ENCODE peak calls at places on chromosomes 16 and 17, in four cellular contexts. H is transverse colon, R is suprapubic skin, X is breast epithelium. Q is an unnamed sample.

GRCh38 chr16:58638148-58639036 is 8.8 kb upstream of the CNOT1 start:
- DNase-seq in X (no peak), H (peak), R (peak), Q (no peak)

GRCh38 chr16:66970775-66971725 is 10.0 kb downstream of the CES3 start:
- DNase-seq in X (no peak), R (no peak), H (no peak), Q (no peak)

GRCh38 chr16:11138769-11139623 is 117.0 kb downstream of the SOCS1 start:
- DNase-seq in R (no peak), X (no peak), H (no peak), Q (no peak)

GRCh38 chr17:35809855-35810461 is 674 bp downstream of the TAF15 start:
- DNase-seq in H (no peak), X (no peak), R (no peak), Q (no peak)

GRCh38 chr17:37818689-37819088 is 73.8 kb upstream of the HNF1B start:
- DNase-seq in X (no peak), H (peak), R (no peak), Q (no peak)

GRCh38 chr16:88686062-88686438 is 257 bp downstream of the SNAI3 start:
- DNase-seq in H (peak), R (no peak), X (no peak), Q (no peak)

GRCh38 chr17:64739316-64740058 is 77.4 kb upstream of the SMURF2 start:
- DNase-seq in R (peak), X (no peak), H (no peak), Q (no peak)

GRCh38 chr16:70157477-70158260 is 15.9 kb upstream of the CLEC18C start:
- DNase-seq in R (no peak), H (no peak), X (no peak), Q (no peak)

GRCh38 chr17:72635034-72635654 is 457.3 kb downstream of the SLC39A11 start:
- DNase-seq in X (no peak), H (peak), R (no peak), Q (no peak)

GRCh38 chr16:71933017-71933416 is 37.7 kb downstream of the IST1 start:
- DNase-seq in X (no peak), H (no peak), R (no peak), Q (no peak)

GRCh38 chr17:28381141-28381825 is 9.8 kb downstream of the SARM1 start:
- DNase-seq in H (peak), R (peak), X (no peak), Q (no peak)

GRCh38 chr16:26263406-26263805 is 571.6 kb downstream of the HS3ST4 start:
- DNase-seq in R (no peak), H (no peak), X (no peak), Q (no peak)

GRCh38 chr17:3004925-3005324 is 58.5 kb downstream of the OR1D5 start:
- DNase-seq in R (no peak), H (no peak), X (no peak), Q (no peak)

DNA sequence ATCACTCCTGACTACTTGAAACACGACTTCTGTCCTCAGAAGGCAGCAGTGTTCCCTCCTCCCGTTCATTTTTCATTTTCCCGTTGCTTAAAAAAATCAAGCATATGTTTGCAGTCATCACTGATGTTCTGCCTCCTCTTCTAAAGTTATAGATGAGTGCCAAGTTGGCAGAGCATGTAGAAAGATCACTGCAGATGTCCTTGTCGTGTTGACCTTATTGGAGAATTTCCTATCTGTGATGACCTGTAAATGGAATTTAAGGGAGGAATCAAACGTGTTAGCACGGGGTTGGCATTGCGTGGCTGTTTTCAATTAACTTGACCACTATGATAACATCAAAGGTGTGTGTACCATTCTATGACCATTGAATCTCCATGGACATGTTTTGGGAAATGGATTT is 396.7 kb downstream of the WWOX start:
- DNase-seq in X (no peak), R (no peak), H (no peak), Q (no peak)
- TF ChIP-seq POLR2AphosphoS5 in X (no peak), R (no peak), H (no peak), Q (no peak)

GRCh38 chr16:81096715-81097208 is 567 bp upstream of the GCSH start:
- DNase-seq in R (no peak), H (no peak), X (no peak), Q (no peak)

GRCh38 chr16:81097230-81097629 is 1.0 kb upstream of the GCSH start:
- DNase-seq in R (no peak), X (no peak), H (no peak), Q (no peak)

GRCh38 chr16:81094771-81095251 is 1.4 kb downstream of the GCSH start:
- DNase-seq in R (peak), X (no peak), H (no peak), Q (no peak)

GRCh38 chr16:81095653-81095952 is 592 bp downstream of the GCSH start:
- DNase-seq in H (no peak), X (no peak), R (no peak), Q (no peak)

GRCh38 chr16:81095953-81096714 is at the start of gene GCSH:
- DNase-seq in H (peak), X (peak), R (peak), Q (peak)
- TF ChIP-seq POLR2AphosphoS5 in H (no peak), X (no peak), R (no peak), Q (no peak)

GRCh38 chr16:65312795-65313194 is 190.9 kb upstream of the CDH11 start:
- DNase-seq in H (no peak), R (no peak), X (no peak), Q (no peak)
- TF ChIP-seq POLR2AphosphoS5 in H (no peak), R (no peak), X (no peak), Q (no peak)

GRCh38 chr17:79835470-79835899 is 3.8 kb downstream of the CBX4 start:
- DNase-seq in R (no peak), H (no peak), X (no peak), Q (no peak)

GRCh38 chr17:79835953-79836951 is 3.0 kb downstream of the CBX4 start:
- DNase-seq in R (peak), H (peak), X (peak), Q (no peak)

GRCh38 chr17:79838541-79839274 is 532 bp downstream of the CBX4 start:
- DNase-seq in H (peak), X (no peak), R (no peak), Q (no peak)

GRCh38 chr17:79837888-79838540 is 1.2 kb downstream of the CBX4 start:
- DNase-seq in H (peak), X (no peak), R (no peak), Q (no peak)

GRCh38 chr17:79836952-79837887 is 2.0 kb downstream of the CBX4 start:
- DNase-seq in X (peak), H (peak), R (peak), Q (peak)
- TF ChIP-seq POLR2AphosphoS5 in X (peak), H (peak), R (no peak), Q (peak)

DNA sequence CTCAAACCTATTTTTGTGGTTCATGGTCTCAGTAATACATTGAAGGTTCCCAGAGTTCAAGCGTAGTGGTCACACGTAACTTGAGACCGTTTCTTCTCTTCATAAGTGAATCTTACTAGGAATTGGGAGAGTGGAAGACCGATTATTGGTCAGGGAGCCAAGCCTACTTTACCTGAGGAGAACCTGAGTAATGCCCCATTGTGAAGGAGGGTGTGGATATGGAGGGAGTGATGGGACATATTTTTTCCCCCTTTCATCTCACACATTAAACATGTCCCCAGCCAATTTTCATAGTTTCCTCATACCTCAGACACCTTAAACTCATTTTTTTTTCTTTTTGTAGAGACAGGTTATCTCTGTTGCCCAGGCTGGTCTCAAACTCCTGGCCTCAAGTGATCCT is 8.9 kb downstream of the GEMIN4 start:
- DNase-seq in H (no peak), X (no peak), R (no peak), Q (no peak)
- TF ChIP-seq POLR2AphosphoS5 in H (no peak), X (no peak), R (no peak), Q (peak)

Q was measured in GM12892.